ENCODE peak calls at places on chromosomes 12 and 14, in seven cellular contexts. K is SW 1271, P is nephron progenitor cell, M is right lobe of liver, A is renal cortical epithelial cell, G is Kasumi-1, S is NCI-H1048. X is an unnamed sample.

GRCh38 chr12:107684990-107685359 is 624 bp upstream of the PWP1 start:
- DNase-seq in M (no peak), A (peak), K (peak), S (no peak), G (no peak), P (no peak), X (no peak)

GRCh38 chr12:12201274-12201758 is 65.5 kb downstream of the LRP6 start:
- DNase-seq in A (no peak), K (no peak), G (no peak), P (no peak), M (no peak), S (no peak), X (no peak)

GRCh38 chr14:37172024-37172869 is at the start of gene SLC25A21:
- DNase-seq in G (no peak), S (peak), K (peak), M (peak), P (peak), A (peak), X (peak)

GRCh38 chr14:106694638-106695393 is 1168.4 kb downstream of the TMEM121 start:
- DNase-seq in M (no peak), S (no peak), A (no peak), P (no peak), G (no peak), K (peak), X (no peak)

GRCh38 chr14:91078095-91078737 is 17.8 kb upstream of the RPS6KA5 start:
- DNase-seq in K (no peak), G (no peak), P (no peak), A (no peak), S (no peak), M (no peak), X (no peak)

GRCh38 chr12:52343550-52343949 is 22.4 kb upstream of the KRT83 start:
- DNase-seq in P (no peak), G (no peak), A (no peak), M (no peak), S (no peak), K (no peak), X (no peak)

GRCh38 chr14:102508410-102508773 is 1.2 kb downstream of the ANKRD9 start:
- DNase-seq in K (no peak), G (no peak), P (no peak), A (no peak), S (no peak), M (no peak), X (no peak)

GRCh38 chr12:42144174-42144423 is 575 bp downstream of the GXYLT1 start:
- DNase-seq in M (no peak), A (no peak), S (no peak), P (no peak), K (no peak), G (no peak), X (no peak)

GRCh38 chr12:100955139-100955538 is 160.6 kb downstream of the ANO4 start:
- DNase-seq in K (no peak), P (peak), A (peak), S (no peak), G (no peak), M (no peak), X (no peak)

GRCh38 chr12:102631274-102631673 is 150.9 kb upstream of the IGF1 start:
- DNase-seq in A (peak), M (no peak), S (no peak), P (no peak), G (no peak), K (peak), X (no peak)

GRCh38 chr14:32820686-32821085 is 118.0 kb upstream of the NPAS3 start:
- DNase-seq in A (no peak), G (no peak), M (no peak), P (no peak), K (no peak), S (no peak), X (no peak)